ENCODE peak calls at places on chromosomes 13 and 19, in seven cellular contexts. One of them, this sample, is unnamed.

GRCh38 chr19:46546194-46546896 is 50.7 kb upstream of the PNMA8B start:
- DNase-seq in uterus: no peak
- DNase-seq in GM12864: no peak
- DNase-seq in psoas muscle: peak; percentile 61
- DNase-seq in IMR-90: peak; percentile 14
- DNase-seq in pancreas: no peak
- DNase-seq in CD14-positive monocyte: no peak
- DNase-seq in this sample: peak; percentile 89

GRCh38 chr19:782195-783043 is 14.8 kb upstream of the PTBP1 start:
- DNase-seq in uterus: no peak
- DNase-seq in GM12864: no peak
- DNase-seq in psoas muscle: no peak
- DNase-seq in IMR-90: peak; percentile 33
- DNase-seq in pancreas: no peak
- DNase-seq in CD14-positive monocyte: no peak
- DNase-seq in this sample: peak; percentile 54

GRCh38 chr19:35352448-35353304 is 5.0 kb downstream of the FFAR1 start:
- DNase-seq in uterus: no peak
- DNase-seq in GM12864: no peak
- DNase-seq in psoas muscle: no peak
- DNase-seq in IMR-90: peak; percentile 64
- DNase-seq in pancreas: peak; percentile 73
- DNase-seq in CD14-positive monocyte: peak; percentile 83
- DNase-seq in this sample: peak; percentile 94

GRCh38 chr19:2266183-2266993 is 10.2 kb upstream of the JSRP1 start:
- DNase-seq in uterus: peak; percentile 78
- DNase-seq in GM12864: peak; percentile 57
- DNase-seq in psoas muscle: peak; percentile 89
- DNase-seq in IMR-90: peak; percentile 75
- DNase-seq in pancreas: peak; percentile 88
- DNase-seq in CD14-positive monocyte: peak; percentile 94
- DNase-seq in this sample: peak; percentile 71

GRCh38 chr19:20660473-20660872 is 898 bp downstream of the ZNF626 start:
- DNase-seq in uterus: no peak
- DNase-seq in GM12864: no peak
- DNase-seq in psoas muscle: no peak
- DNase-seq in IMR-90: no peak
- DNase-seq in pancreas: no peak
- DNase-seq in CD14-positive monocyte: no peak
- DNase-seq in this sample: peak; percentile 1

GRCh38 chr13:41533676-41534075 is 76.3 kb downstream of the RGCC start:
- DNase-seq in uterus: no peak
- DNase-seq in GM12864: no peak
- DNase-seq in psoas muscle: no peak
- DNase-seq in IMR-90: no peak
- DNase-seq in pancreas: no peak
- DNase-seq in CD14-positive monocyte: no peak
- DNase-seq in this sample: no peak

GRCh38 chr13:51976423-51976822 is 34.8 kb downstream of the ATP7B start:
- DNase-seq in uterus: no peak
- DNase-seq in GM12864: no peak
- DNase-seq in psoas muscle: no peak
- DNase-seq in IMR-90: no peak
- DNase-seq in pancreas: no peak
- DNase-seq in CD14-positive monocyte: no peak
- DNase-seq in this sample: peak; percentile 49

GRCh38 chr19:39411832-39412099 is 703 bp upstream of the PLEKHG2 start:
- DNase-seq in uterus: peak; percentile 96
- DNase-seq in GM12864: peak; percentile 87
- DNase-seq in psoas muscle: peak; percentile 95
- DNase-seq in IMR-90: peak; percentile 92
- DNase-seq in pancreas: peak; percentile 90
- DNase-seq in CD14-positive monocyte: peak; percentile 93
- DNase-seq in this sample: peak; percentile 90

GRCh38 chr13:67075239-67075638 is 154.9 kb downstream of the PCDH9 start:
- DNase-seq in uterus: no peak
- DNase-seq in GM12864: no peak
- DNase-seq in psoas muscle: no peak
- DNase-seq in IMR-90: peak; percentile 15
- DNase-seq in pancreas: no peak
- DNase-seq in CD14-positive monocyte: no peak
- DNase-seq in this sample: no peak

GRCh38 chr13:100130092-100130491 is 41.2 kb downstream of the PCCA start:
- DNase-seq in uterus: no peak
- DNase-seq in GM12864: no peak
- DNase-seq in psoas muscle: no peak
- DNase-seq in IMR-90: no peak
- DNase-seq in pancreas: no peak
- DNase-seq in CD14-positive monocyte: no peak
- DNase-seq in this sample: no peak

GRCh38 chr13:37403776-37404497 is 194.6 kb downstream of the POSTN start:
- DNase-seq in uterus: no peak
- DNase-seq in GM12864: no peak
- DNase-seq in psoas muscle: no peak
- DNase-seq in IMR-90: peak; percentile 92
- DNase-seq in pancreas: no peak
- DNase-seq in CD14-positive monocyte: no peak
- DNase-seq in this sample: no peak

GRCh38 chr19:47110521-47111080 is 3.0 kb downstream of the ZC3H4 start:
- DNase-seq in uterus: no peak
- DNase-seq in GM12864: no peak
- DNase-seq in psoas muscle: peak; percentile 50
- DNase-seq in IMR-90: no peak
- DNase-seq in pancreas: no peak
- DNase-seq in CD14-positive monocyte: no peak
- DNase-seq in this sample: no peak

GRCh38 chr13:80363890-80364503 is 23.1 kb upstream of the SPRY2 start:
- DNase-seq in uterus: no peak
- DNase-seq in GM12864: no peak
- DNase-seq in psoas muscle: no peak
- DNase-seq in IMR-90: peak; percentile 49
- DNase-seq in pancreas: no peak
- DNase-seq in CD14-positive monocyte: no peak
- DNase-seq in this sample: peak; percentile 30

GRCh38 chr13:45199716-45200115 is 1.1 kb downstream of the KCTD4 start:
- DNase-seq in uterus: no peak
- DNase-seq in GM12864: no peak
- DNase-seq in psoas muscle: no peak
- DNase-seq in IMR-90: no peak
- DNase-seq in pancreas: no peak
- DNase-seq in CD14-positive monocyte: no peak
- DNase-seq in this sample: no peak

GRCh38 chr19:47158879-47159509 is 28.4 kb downstream of the SAE1 start:
- DNase-seq in uterus: no peak
- DNase-seq in GM12864: no peak
- DNase-seq in psoas muscle: no peak
- DNase-seq in IMR-90: peak; percentile 15
- DNase-seq in pancreas: no peak
- DNase-seq in CD14-positive monocyte: no peak
- DNase-seq in this sample: peak; percentile 85

GRCh38 chr19:29404951-29405727 is 120.7 kb upstream of the VSTM2B start:
- DNase-seq in uterus: peak; percentile 49
- DNase-seq in GM12864: no peak
- DNase-seq in psoas muscle: no peak
- DNase-seq in IMR-90: no peak
- DNase-seq in pancreas: no peak
- DNase-seq in CD14-positive monocyte: no peak
- DNase-seq in this sample: peak; percentile 13

GRCh38 chr19:293436-294110 is 2.4 kb upstream of the PLPP2 start:
- DNase-seq in uterus: peak; percentile 19
- DNase-seq in GM12864: no peak
- DNase-seq in psoas muscle: peak; percentile 39
- DNase-seq in IMR-90: no peak
- DNase-seq in pancreas: no peak
- DNase-seq in CD14-positive monocyte: no peak
- DNase-seq in this sample: no peak

GRCh38 chr19:32307591-32307990 is 37.8 kb upstream of the ZNF507 start:
- DNase-seq in uterus: no peak
- DNase-seq in GM12864: no peak
- DNase-seq in psoas muscle: no peak
- DNase-seq in IMR-90: no peak
- DNase-seq in pancreas: no peak
- DNase-seq in CD14-positive monocyte: no peak
- DNase-seq in this sample: no peak

GRCh38 chr13:23610966-23611486 is 40.8 kb downstream of the TNFRSF19 start:
- DNase-seq in uterus: peak; percentile 32
- DNase-seq in GM12864: no peak
- DNase-seq in psoas muscle: no peak
- DNase-seq in IMR-90: peak; percentile 53
- DNase-seq in pancreas: no peak
- DNase-seq in CD14-positive monocyte: no peak
- DNase-seq in this sample: no peak

GRCh38 chr13:41649659-41650058 is 192.3 kb downstream of the RGCC start:
- DNase-seq in uterus: no peak
- DNase-seq in GM12864: no peak
- DNase-seq in psoas muscle: no peak
- DNase-seq in IMR-90: peak; percentile 38
- DNase-seq in pancreas: no peak
- DNase-seq in CD14-positive monocyte: no peak
- DNase-seq in this sample: peak; percentile 10

GRCh38 chr19:44897835-44898234 is 6.8 kb downstream of the TOMM40 start:
- DNase-seq in uterus: no peak
- DNase-seq in GM12864: no peak
- DNase-seq in psoas muscle: no peak
- DNase-seq in IMR-90: no peak
- DNase-seq in pancreas: no peak
- DNase-seq in CD14-positive monocyte: no peak
- DNase-seq in this sample: no peak

GRCh38 chr19:55716531-55716930 is 21.7 kb downstream of the NLRP9 start:
- DNase-seq in uterus: no peak
- DNase-seq in GM12864: no peak
- DNase-seq in psoas muscle: no peak
- DNase-seq in IMR-90: no peak
- DNase-seq in pancreas: no peak
- DNase-seq in CD14-positive monocyte: no peak
- DNase-seq in this sample: no peak

GRCh38 chr13:100954430-100955361 is 280.1 kb upstream of the TMTC4 start:
- DNase-seq in uterus: no peak
- DNase-seq in GM12864: no peak
- DNase-seq in psoas muscle: no peak
- DNase-seq in IMR-90: peak; percentile 4
- DNase-seq in pancreas: no peak
- DNase-seq in CD14-positive monocyte: no peak
- DNase-seq in this sample: no peak

GRCh38 chr13:112248406-112248760 is 127.8 kb upstream of the SPACA7 start:
- DNase-seq in uterus: no peak
- DNase-seq in GM12864: no peak
- DNase-seq in psoas muscle: no peak
- DNase-seq in IMR-90: no peak
- DNase-seq in pancreas: no peak
- DNase-seq in CD14-positive monocyte: no peak
- DNase-seq in this sample: no peak

GRCh38 chr19:58097783-58098681 is at the start of gene ZSCAN18:
- DNase-seq in uterus: peak; percentile 98
- DNase-seq in GM12864: peak; percentile 42
- DNase-seq in psoas muscle: peak; percentile 98
- DNase-seq in IMR-90: peak; percentile 86
- DNase-seq in pancreas: peak; percentile 97
- DNase-seq in CD14-positive monocyte: peak; percentile 91
- DNase-seq in this sample: peak; percentile 94

GRCh38 chr13:74047925-74048324 is 86.3 kb downstream of the KLF12 start:
- DNase-seq in uterus: no peak
- DNase-seq in GM12864: no peak
- DNase-seq in psoas muscle: no peak
- DNase-seq in IMR-90: no peak
- DNase-seq in pancreas: no peak
- DNase-seq in CD14-positive monocyte: no peak
- DNase-seq in this sample: peak; percentile 72

GRCh38 chr19:2888739-2889224 is 11.9 kb upstream of the ZNF57 start:
- DNase-seq in uterus: no peak
- DNase-seq in GM12864: no peak
- DNase-seq in psoas muscle: peak; percentile 67
- DNase-seq in IMR-90: no peak
- DNase-seq in pancreas: no peak
- DNase-seq in CD14-positive monocyte: peak; percentile 61
- DNase-seq in this sample: peak; percentile 32

GRCh38 chr19:31110331-31110730 is 238.9 kb downstream of the TSHZ3 start:
- DNase-seq in uterus: peak; percentile 23
- DNase-seq in GM12864: no peak
- DNase-seq in psoas muscle: no peak
- DNase-seq in IMR-90: peak; percentile 45
- DNase-seq in pancreas: no peak
- DNase-seq in CD14-positive monocyte: no peak
- DNase-seq in this sample: peak; percentile 72
- TF ChIP-seq CTCF in uterus: peak; percentile 23
- TF ChIP-seq CTCF in GM12864: no peak
- TF ChIP-seq CTCF in psoas muscle: peak; percentile 10
- TF ChIP-seq CTCF in IMR-90: peak; percentile 59
- TF ChIP-seq CTCF in pancreas: no peak
- TF ChIP-seq CTCF in CD14-positive monocyte: no peak
- TF ChIP-seq CTCF in this sample: peak; percentile 48

GRCh38 chr13:30256713-30257432 is 50.5 kb downstream of the KATNAL1 start:
- DNase-seq in uterus: no peak
- DNase-seq in GM12864: no peak
- DNase-seq in psoas muscle: no peak
- DNase-seq in IMR-90: no peak
- DNase-seq in pancreas: no peak
- DNase-seq in CD14-positive monocyte: no peak
- DNase-seq in this sample: no peak
- TF ChIP-seq CTCF in uterus: peak; percentile 17
- TF ChIP-seq CTCF in GM12864: no peak
- TF ChIP-seq CTCF in psoas muscle: no peak
- TF ChIP-seq CTCF in IMR-90: no peak
- TF ChIP-seq CTCF in pancreas: no peak
- TF ChIP-seq CTCF in CD14-positive monocyte: no peak
- TF ChIP-seq CTCF in this sample: no peak

GRCh38 chr13:102567857-102568256 is 28.9 kb upstream of the TPP2 start:
- DNase-seq in uterus: no peak
- DNase-seq in GM12864: no peak
- DNase-seq in psoas muscle: no peak
- DNase-seq in IMR-90: no peak
- DNase-seq in pancreas: no peak
- DNase-seq in CD14-positive monocyte: no peak
- DNase-seq in this sample: peak; percentile 5

GRCh38 chr13:102566513-102566912 is 30.3 kb upstream of the TPP2 start:
- DNase-seq in uterus: no peak
- DNase-seq in GM12864: no peak
- DNase-seq in psoas muscle: no peak
- DNase-seq in IMR-90: no peak
- DNase-seq in pancreas: no peak
- DNase-seq in CD14-positive monocyte: no peak
- DNase-seq in this sample: no peak

GRCh38 chr13:102569488-102569887 is 27.3 kb upstream of the TPP2 start:
- DNase-seq in uterus: no peak
- DNase-seq in GM12864: no peak
- DNase-seq in psoas muscle: no peak
- DNase-seq in IMR-90: peak; percentile 69
- DNase-seq in pancreas: no peak
- DNase-seq in CD14-positive monocyte: no peak
- DNase-seq in this sample: no peak

GRCh38 chr13:102571075-102571474 is 25.7 kb upstream of the TPP2 start:
- DNase-seq in uterus: no peak
- DNase-seq in GM12864: no peak
- DNase-seq in psoas muscle: no peak
- DNase-seq in IMR-90: no peak
- DNase-seq in pancreas: no peak
- DNase-seq in CD14-positive monocyte: no peak
- DNase-seq in this sample: peak; percentile 8
- TF ChIP-seq CTCF in uterus: no peak
- TF ChIP-seq CTCF in GM12864: no peak
- TF ChIP-seq CTCF in psoas muscle: no peak
- TF ChIP-seq CTCF in IMR-90: peak; percentile 5
- TF ChIP-seq CTCF in pancreas: no peak
- TF ChIP-seq CTCF in CD14-positive monocyte: no peak
- TF ChIP-seq CTCF in this sample: no peak

GRCh38 chr19:5425260-5425659 is 30.0 kb upstream of the ZNRF4 start:
- DNase-seq in uterus: no peak
- DNase-seq in GM12864: no peak
- DNase-seq in psoas muscle: no peak
- DNase-seq in IMR-90: no peak
- DNase-seq in pancreas: no peak
- DNase-seq in CD14-positive monocyte: no peak
- DNase-seq in this sample: no peak
- TF ChIP-seq CTCF in uterus: no peak
- TF ChIP-seq CTCF in GM12864: no peak
- TF ChIP-seq CTCF in psoas muscle: no peak
- TF ChIP-seq CTCF in IMR-90: no peak
- TF ChIP-seq CTCF in pancreas: no peak
- TF ChIP-seq CTCF in CD14-positive monocyte: no peak
- TF ChIP-seq CTCF in this sample: no peak